ENCODE peak calls at places on chromosome 9, in five cellular contexts. One of them, this sample, is unnamed.

GRCh38 chr9:15697459-15697858 is 144.6 kb downstream of the CCDC171 start:
- DNase-seq in fibroblast of mammary gland: peak
- DNase-seq in CD8-positive, alpha-beta T cell: no peak
- DNase-seq in left lung: no peak
- DNase-seq in OCI-LY7: no peak
- DNase-seq in this sample: peak

GRCh38 chr9:132609829-132610228 is 27.4 kb downstream of the BARHL1 start:
- DNase-seq in fibroblast of mammary gland: peak
- DNase-seq in CD8-positive, alpha-beta T cell: no peak
- DNase-seq in OCI-LY7: no peak
- DNase-seq in left lung: no peak
- DNase-seq in this sample: peak

GRCh38 chr9:10366171-10366779 is 246.5 kb downstream of the PTPRD start:
- DNase-seq in CD8-positive, alpha-beta T cell: no peak
- DNase-seq in left lung: no peak
- DNase-seq in fibroblast of mammary gland: peak
- DNase-seq in OCI-LY7: peak
- DNase-seq in this sample: peak

GRCh38 chr9:81461196-81461595 is 228.2 kb downstream of the TLE1 start:
- DNase-seq in left lung: no peak
- DNase-seq in OCI-LY7: no peak
- DNase-seq in fibroblast of mammary gland: no peak
- DNase-seq in CD8-positive, alpha-beta T cell: no peak
- DNase-seq in this sample: peak

GRCh38 chr9:37104183-37104889 is 16.0 kb upstream of the ZCCHC7 start:
- DNase-seq in left lung: no peak
- DNase-seq in CD8-positive, alpha-beta T cell: no peak
- DNase-seq in fibroblast of mammary gland: peak
- DNase-seq in OCI-LY7: no peak
- DNase-seq in this sample: peak

GRCh38 chr9:138049779-138050471 is 172.3 kb downstream of the CACNA1B start:
- DNase-seq in OCI-LY7: no peak
- DNase-seq in CD8-positive, alpha-beta T cell: no peak
- DNase-seq in fibroblast of mammary gland: no peak
- DNase-seq in left lung: no peak
- DNase-seq in this sample: no peak

GRCh38 chr9:131915181-131915580 is 164.5 kb downstream of the MED27 start:
- DNase-seq in OCI-LY7: no peak
- DNase-seq in fibroblast of mammary gland: peak
- DNase-seq in left lung: no peak
- DNase-seq in CD8-positive, alpha-beta T cell: no peak
- DNase-seq in this sample: peak

GRCh38 chr9:37036237-37037136 is 2.4 kb upstream of the PAX5 start:
- DNase-seq in OCI-LY7: peak
- DNase-seq in left lung: peak
- DNase-seq in CD8-positive, alpha-beta T cell: peak
- DNase-seq in fibroblast of mammary gland: no peak
- DNase-seq in this sample: peak

GRCh38 chr9:1303911-1304310 is 253.8 kb downstream of the DMRT2 start:
- DNase-seq in OCI-LY7: no peak
- DNase-seq in CD8-positive, alpha-beta T cell: no peak
- DNase-seq in fibroblast of mammary gland: peak
- DNase-seq in left lung: no peak
- DNase-seq in this sample: no peak

GRCh38 chr9:93112116-93112863 is 16.3 kb downstream of the CARD19 start:
- DNase-seq in CD8-positive, alpha-beta T cell: no peak
- DNase-seq in fibroblast of mammary gland: no peak
- DNase-seq in OCI-LY7: no peak
- DNase-seq in left lung: peak
- DNase-seq in this sample: no peak

GRCh38 chr9:12640021-12640587 is 53.1 kb upstream of the TYRP1 start:
- DNase-seq in fibroblast of mammary gland: peak
- DNase-seq in left lung: no peak
- DNase-seq in CD8-positive, alpha-beta T cell: no peak
- DNase-seq in OCI-LY7: peak
- DNase-seq in this sample: peak

GRCh38 chr9:136614967-136615623 is 47.6 kb upstream of the EGFL7 start:
- DNase-seq in left lung: no peak
- DNase-seq in fibroblast of mammary gland: no peak
- DNase-seq in OCI-LY7: no peak
- DNase-seq in CD8-positive, alpha-beta T cell: no peak
- DNase-seq in this sample: peak

GRCh38 chr9:68678430-68678829 is 26.6 kb upstream of the PIP5K1B start:
- DNase-seq in fibroblast of mammary gland: no peak
- DNase-seq in OCI-LY7: peak
- DNase-seq in left lung: no peak
- DNase-seq in CD8-positive, alpha-beta T cell: no peak
- DNase-seq in this sample: no peak

GRCh38 chr9:106921341-106921899 is 58.5 kb downstream of the ZNF462 start:
- DNase-seq in CD8-positive, alpha-beta T cell: no peak
- DNase-seq in OCI-LY7: no peak
- DNase-seq in left lung: no peak
- DNase-seq in fibroblast of mammary gland: peak
- DNase-seq in this sample: peak

GRCh38 chr9:1231998-1232919 is 182.1 kb downstream of the DMRT2 start:
- DNase-seq in left lung: no peak
- DNase-seq in fibroblast of mammary gland: peak
- DNase-seq in CD8-positive, alpha-beta T cell: no peak
- DNase-seq in OCI-LY7: no peak
- DNase-seq in this sample: peak

GRCh38 chr9:93336720-93337119 is 114.8 kb upstream of the FAM120A start:
- DNase-seq in left lung: no peak
- DNase-seq in OCI-LY7: no peak
- DNase-seq in fibroblast of mammary gland: no peak
- DNase-seq in CD8-positive, alpha-beta T cell: no peak
- DNase-seq in this sample: no peak

GRCh38 chr9:91100878-91101450 is 260.8 kb downstream of the AUH start:
- DNase-seq in left lung: no peak
- DNase-seq in CD8-positive, alpha-beta T cell: no peak
- DNase-seq in fibroblast of mammary gland: peak
- DNase-seq in OCI-LY7: no peak
- DNase-seq in this sample: peak

GRCh38 chr9:69548676-69549075 is 123.5 kb downstream of the APBA1 start:
- DNase-seq in CD8-positive, alpha-beta T cell: no peak
- DNase-seq in left lung: no peak
- DNase-seq in fibroblast of mammary gland: no peak
- DNase-seq in OCI-LY7: no peak
- DNase-seq in this sample: no peak

GRCh38 chr9:132411091-132411508 is 1.1 kb downstream of the CFAP77 start:
- DNase-seq in left lung: peak
- DNase-seq in fibroblast of mammary gland: peak
- DNase-seq in OCI-LY7: peak
- DNase-seq in CD8-positive, alpha-beta T cell: peak
- DNase-seq in this sample: peak

GRCh38 chr9:131627846-131628820 is 82.8 kb downstream of the PRRT1B start:
- DNase-seq in OCI-LY7: no peak
- DNase-seq in fibroblast of mammary gland: peak
- DNase-seq in CD8-positive, alpha-beta T cell: peak
- DNase-seq in left lung: no peak
- DNase-seq in this sample: peak

GRCh38 chr9:7234144-7234543 is 476.4 kb downstream of the KDM4C start:
- DNase-seq in left lung: no peak
- DNase-seq in CD8-positive, alpha-beta T cell: no peak
- DNase-seq in fibroblast of mammary gland: peak
- DNase-seq in OCI-LY7: peak
- DNase-seq in this sample: peak

GRCh38 chr9:22773501-22774220 is 327.0 kb downstream of the DMRTA1 start:
- DNase-seq in left lung: no peak
- DNase-seq in CD8-positive, alpha-beta T cell: no peak
- DNase-seq in fibroblast of mammary gland: no peak
- DNase-seq in OCI-LY7: no peak
- DNase-seq in this sample: no peak

GRCh38 chr9:92278117-92278516 is 15.4 kb downstream of the IARS1 start:
- DNase-seq in CD8-positive, alpha-beta T cell: no peak
- DNase-seq in left lung: no peak
- DNase-seq in fibroblast of mammary gland: peak
- DNase-seq in OCI-LY7: no peak
- DNase-seq in this sample: peak

GRCh38 chr9:13284011-13284410 is 4.5 kb upstream of the MPDZ start:
- DNase-seq in CD8-positive, alpha-beta T cell: no peak
- DNase-seq in fibroblast of mammary gland: no peak
- DNase-seq in OCI-LY7: no peak
- DNase-seq in left lung: no peak
- DNase-seq in this sample: no peak

GRCh38 chr9:97889941-97890557 is 32.3 kb downstream of the TRMO start:
- DNase-seq in CD8-positive, alpha-beta T cell: peak
- DNase-seq in left lung: peak
- DNase-seq in fibroblast of mammary gland: peak
- DNase-seq in OCI-LY7: peak
- DNase-seq in this sample: no peak

GRCh38 chr9:134333234-134333873 is 7.1 kb downstream of the RXRA start:
- DNase-seq in OCI-LY7: no peak
- DNase-seq in left lung: peak
- DNase-seq in fibroblast of mammary gland: no peak
- DNase-seq in CD8-positive, alpha-beta T cell: no peak
- DNase-seq in this sample: peak

GRCh38 chr9:73153793-73154227 is 2.1 kb downstream of the ANXA1 start:
- DNase-seq in CD8-positive, alpha-beta T cell: no peak
- DNase-seq in left lung: no peak
- DNase-seq in OCI-LY7: no peak
- DNase-seq in fibroblast of mammary gland: peak
- DNase-seq in this sample: no peak

GRCh38 chr9:135414293-135414692 is 65.3 kb upstream of the PPP1R26 start:
- DNase-seq in CD8-positive, alpha-beta T cell: no peak
- DNase-seq in left lung: no peak
- DNase-seq in OCI-LY7: no peak
- DNase-seq in fibroblast of mammary gland: no peak
- DNase-seq in this sample: no peak

GRCh38 chr9:127021664-127022337 is 100.6 kb downstream of the ANGPTL2 start:
- DNase-seq in OCI-LY7: no peak
- DNase-seq in CD8-positive, alpha-beta T cell: no peak
- DNase-seq in fibroblast of mammary gland: peak
- DNase-seq in left lung: no peak
- DNase-seq in this sample: peak

GRCh38 chr9:100601216-100601615 is 23.3 kb downstream of the CAVIN4 start:
- DNase-seq in CD8-positive, alpha-beta T cell: peak
- DNase-seq in left lung: no peak
- DNase-seq in OCI-LY7: peak
- DNase-seq in fibroblast of mammary gland: peak
- DNase-seq in this sample: peak

GRCh38 chr9:136525841-136526499 is 19.9 kb downstream of the NOTCH1 start:
- DNase-seq in left lung: no peak
- DNase-seq in CD8-positive, alpha-beta T cell: no peak
- DNase-seq in OCI-LY7: no peak
- DNase-seq in fibroblast of mammary gland: no peak
- DNase-seq in this sample: peak

GRCh38 chr9:22240619-22241018 is 206.0 kb upstream of the DMRTA1 start:
- DNase-seq in CD8-positive, alpha-beta T cell: no peak
- DNase-seq in fibroblast of mammary gland: peak
- DNase-seq in OCI-LY7: peak
- DNase-seq in left lung: no peak
- DNase-seq in this sample: peak

GRCh38 chr9:91784673-91785402 is 165.2 kb downstream of the ROR2 start:
- DNase-seq in CD8-positive, alpha-beta T cell: no peak
- DNase-seq in fibroblast of mammary gland: no peak
- DNase-seq in OCI-LY7: no peak
- DNase-seq in left lung: no peak
- DNase-seq in this sample: no peak

GRCh38 chr9:138011951-138012500 is 134.4 kb downstream of the CACNA1B start:
- DNase-seq in left lung: peak
- DNase-seq in OCI-LY7: no peak
- DNase-seq in CD8-positive, alpha-beta T cell: no peak
- DNase-seq in fibroblast of mammary gland: no peak
- DNase-seq in this sample: no peak

GRCh38 chr9:73348485-73348884 is 196.8 kb downstream of the ANXA1 start:
- DNase-seq in CD8-positive, alpha-beta T cell: no peak
- DNase-seq in left lung: no peak
- DNase-seq in OCI-LY7: no peak
- DNase-seq in fibroblast of mammary gland: peak
- DNase-seq in this sample: peak

GRCh38 chr9:94478755-94479730 is 75.8 kb upstream of the PCAT7 start:
- DNase-seq in left lung: peak
- DNase-seq in CD8-positive, alpha-beta T cell: no peak
- DNase-seq in OCI-LY7: no peak
- DNase-seq in fibroblast of mammary gland: no peak
- DNase-seq in this sample: no peak
- H3K4me3 ChIP-seq in left lung: no peak
- H3K4me3 ChIP-seq in CD8-positive, alpha-beta T cell: no peak
- H3K4me3 ChIP-seq in OCI-LY7: no peak
- H3K4me3 ChIP-seq in fibroblast of mammary gland: no peak
- H3K4me3 ChIP-seq in this sample: no peak

GRCh38 chr9:109012876-109013677 is at the start of gene CTNNAL1:
- DNase-seq in OCI-LY7: peak
- DNase-seq in left lung: peak
- DNase-seq in CD8-positive, alpha-beta T cell: peak
- DNase-seq in fibroblast of mammary gland: peak
- DNase-seq in this sample: peak
- TF ChIP-seq CTCF in OCI-LY7: no peak
- TF ChIP-seq CTCF in left lung: no peak
- TF ChIP-seq CTCF in CD8-positive, alpha-beta T cell: no peak
- TF ChIP-seq CTCF in fibroblast of mammary gland: no peak
- TF ChIP-seq CTCF in this sample: no peak

GRCh38 chr9:121269888-121270254 is 1.9 kb downstream of the GSN start:
- DNase-seq in left lung: no peak
- DNase-seq in CD8-positive, alpha-beta T cell: no peak
- DNase-seq in fibroblast of mammary gland: peak
- DNase-seq in OCI-LY7: no peak
- DNase-seq in this sample: no peak
- H3K4me3 ChIP-seq in left lung: peak
- H3K4me3 ChIP-seq in CD8-positive, alpha-beta T cell: no peak
- H3K4me3 ChIP-seq in fibroblast of mammary gland: peak
- H3K4me3 ChIP-seq in OCI-LY7: no peak
- H3K4me3 ChIP-seq in this sample: peak

GRCh38 chr9:35161713-35162604 is at the start of gene UNC13B:
- DNase-seq in left lung: peak
- DNase-seq in OCI-LY7: peak
- DNase-seq in fibroblast of mammary gland: peak
- DNase-seq in CD8-positive, alpha-beta T cell: peak
- DNase-seq in this sample: peak
- TF ChIP-seq CTCF in left lung: no peak
- TF ChIP-seq CTCF in OCI-LY7: no peak
- TF ChIP-seq CTCF in fibroblast of mammary gland: no peak
- TF ChIP-seq CTCF in CD8-positive, alpha-beta T cell: no peak
- TF ChIP-seq CTCF in this sample: peak

DNA sequence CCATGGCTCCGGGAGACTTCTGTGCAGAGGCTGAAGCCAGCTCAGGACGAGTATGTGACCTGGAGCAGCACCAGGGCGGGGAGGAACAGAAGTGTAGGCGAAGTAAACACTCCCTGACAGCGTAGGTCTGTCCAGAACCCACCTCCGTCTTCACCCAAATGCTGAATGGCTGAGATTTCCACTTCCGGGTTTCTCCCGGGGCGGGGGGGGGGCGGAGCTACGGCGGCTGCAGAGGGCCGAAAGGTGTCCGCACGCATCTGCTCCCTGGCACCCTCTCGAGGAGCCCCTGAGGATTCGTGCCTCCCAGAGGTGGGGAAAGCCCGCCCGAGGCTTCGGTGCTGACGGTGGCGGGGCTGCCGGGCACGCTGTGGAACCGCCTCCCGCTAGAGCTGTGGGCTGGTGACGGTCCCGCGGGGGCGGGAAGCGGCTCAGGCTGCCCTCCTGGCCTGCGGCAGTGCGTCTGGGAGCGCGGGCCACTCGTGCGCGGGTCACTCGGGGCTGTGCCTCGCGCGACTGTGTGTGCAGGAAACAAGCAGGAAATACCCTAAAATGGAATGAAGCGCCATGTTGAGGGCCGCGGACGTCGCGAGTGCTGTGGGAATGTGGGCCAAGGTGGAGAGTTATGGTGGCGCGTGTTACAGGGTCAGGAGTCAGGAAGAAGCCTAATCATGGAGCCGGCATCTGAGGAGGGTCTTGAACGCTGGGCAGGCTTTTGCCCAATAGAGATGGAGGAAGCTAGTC is 1425.4 kb downstream of the FOXD4L5 start:
- DNase-seq in OCI-LY7: no peak
- DNase-seq in fibroblast of mammary gland: peak
- DNase-seq in left lung: peak
- DNase-seq in CD8-positive, alpha-beta T cell: peak
- DNase-seq in this sample: peak
- H3K4me3 ChIP-seq in OCI-LY7: no peak
- H3K4me3 ChIP-seq in fibroblast of mammary gland: no peak
- H3K4me3 ChIP-seq in left lung: peak
- H3K4me3 ChIP-seq in CD8-positive, alpha-beta T cell: no peak
- H3K4me3 ChIP-seq in this sample: peak

This sample was measured in astrocyte of the spinal cord.